ENCODE peak calls at places on chromosome 15, in nine cellular contexts. L is spleen; F is stimulated activated CD8-positive, alpha-beta memory T cell treated with anti-CD3 and anti-CD28 coated beads, Interleukin-12 subunit alpha, Interleukin-12 subunit beta, amount 100 ng/mL, for 4 hours; U is psoas muscle; J is H7; P is NCI-H1436 treated with DMSO at 0.1 percent for 48 hours; W is A549; D is stromal cell of bone marrow; G is AG09309. A is an unnamed sample.

GRCh38 chr15:45276851-45277250 is 24.8 kb downstream of the SLC28A2 start:
- DNase-seq in G (peak; percentile 13), L (no peak), W (peak; percentile 28), D (peak; percentile 19), F (no peak), J (peak; percentile 52), U (no peak), P (no peak), A (no peak)

GRCh38 chr15:78438595-78439285 is 724 bp downstream of the IREB2 start:
- DNase-seq in F (no peak), W (peak; percentile 43), J (peak; percentile 57), D (no peak), P (no peak), L (no peak), U (no peak), G (no peak), A (no peak)

GRCh38 chr15:48440084-48440483 is 108.9 kb downstream of the DUT start:
- DNase-seq in F (no peak), W (no peak), G (peak; percentile 90), J (peak; percentile 23), L (no peak), D (peak; percentile 68), U (peak; percentile 70), P (no peak), A (no peak)

GRCh38 chr15:55823191-55823670 is 80.3 kb upstream of the PRTG start:
- DNase-seq in W (no peak), P (no peak), G (peak; percentile 76), J (no peak), F (no peak), U (no peak), D (peak; percentile 68), L (no peak), A (no peak)

GRCh38 chr15:78035319-78035718 is 42.2 kb downstream of the TBC1D2B start:
- DNase-seq in D (no peak), J (no peak), W (no peak), G (no peak), U (no peak), F (peak; percentile 29), P (no peak), L (peak; percentile 85), A (no peak)

GRCh38 chr15:88982304-88982945 is 69.2 kb upstream of the MFGE8 start:
- DNase-seq in U (peak; percentile 81), D (peak; percentile 88), W (peak; percentile 72), F (no peak), J (no peak), P (no peak), G (peak; percentile 59), L (no peak), A (peak; percentile 40)

GRCh38 chr15:63764124-63764827 is 69.5 kb downstream of the HERC1 start:
- DNase-seq in W (no peak), P (no peak), J (no peak), D (no peak), L (no peak), U (no peak), F (no peak), G (no peak), A (no peak)

GRCh38 chr15:85623648-85624047 is 171.1 kb downstream of the KLHL25 start:
- DNase-seq in P (no peak), L (no peak), D (peak; percentile 69), J (no peak), W (no peak), G (no peak), U (no peak), F (no peak), A (no peak)

GRCh38 chr15:70762469-70763119 is 764 bp downstream of the UACA start:
- DNase-seq in F (no peak), P (no peak), U (peak; percentile 79), G (no peak), L (peak; percentile 87), W (peak; percentile 53), D (peak; percentile 66), J (peak; percentile 76), A (no peak)

GRCh38 chr15:31200735-31201151 is 99.2 kb upstream of the TRPM1 start:
- DNase-seq in L (peak; percentile 83), F (peak; percentile 34), U (peak; percentile 81), P (no peak), G (no peak), J (peak; percentile 83), D (peak; percentile 20), W (peak; percentile 66), A (no peak)